ENCODE peak calls at places on chromosome 16, in six cellular contexts. C is CD4-positive, alpha-beta T cell; Y is astrocyte of the cerebellum; W is T-helper 1 cell; I is AG08396; F is progenitor cell of endocrine pancreas. R is an unnamed sample.

GRCh38 chr16:11824362-11824761 is 27.0 kb downstream of the RSL1D1 start:
- DNase-seq in C (no peak), Y (no peak), W (no peak), I (no peak), F (no peak), R (no peak)

GRCh38 chr16:21001262-21001661 is 100.7 kb downstream of the LYRM1 start:
- DNase-seq in C (no peak), Y (no peak), W (no peak), I (peak), F (no peak), R (no peak)

GRCh38 chr16:30660424-30661251 is 2.4 kb downstream of the FBRS start:
- DNase-seq in C (peak), Y (no peak), W (peak), I (no peak), F (no peak), R (no peak)

GRCh38 chr16:24427840-24428239 is 111.5 kb upstream of the RBBP6 start:
- DNase-seq in C (no peak), Y (no peak), W (no peak), I (no peak), F (no peak), R (no peak)

GRCh38 chr16:81787659-81788058 is 8.6 kb downstream of the PLCG2 start:
- DNase-seq in C (no peak), Y (no peak), W (no peak), I (no peak), F (no peak), R (no peak)

GRCh38 chr16:88561485-88562369 is 8.5 kb upstream of the ZC3H18 start:
- DNase-seq in C (peak), Y (peak), W (peak), I (peak), F (no peak), R (no peak)

GRCh38 chr16:69190046-69190588 is 3.2 kb downstream of the SNTB2 start:
- DNase-seq in C (no peak), Y (no peak), W (no peak), I (no peak), F (no peak), R (no peak)

GRCh38 chr16:66996324-66996982 is 8.1 kb downstream of the CES4A start:
- DNase-seq in C (no peak), Y (peak), W (no peak), I (peak), F (no peak), R (no peak)

GRCh38 chr16:10511829-10512228 is 68.6 kb downstream of the EMP2 start:
- DNase-seq in C (no peak), Y (no peak), W (no peak), I (no peak), F (no peak), R (no peak)

GRCh38 chr16:89924298-89924924 is 1.3 kb downstream of the TUBB3 start:
- DNase-seq in C (no peak), Y (no peak), W (peak), I (peak), F (peak), R (no peak)

GRCh38 chr16:61834082-61834481 is 202.2 kb downstream of the CDH8 start:
- DNase-seq in C (no peak), Y (no peak), W (no peak), I (no peak), F (no peak), R (no peak)

GRCh38 chr16:67022531-67023214 is 6.3 kb upstream of the CBFB start:
- DNase-seq in C (no peak), Y (no peak), W (no peak), I (no peak), F (no peak), R (no peak)

GRCh38 chr16:69565611-69566436 is at the start of gene NFAT5:
- DNase-seq in C (peak), Y (peak), W (peak), I (peak), F (peak), R (peak)

GRCh38 chr16:50275428-50276127 is 9.2 kb downstream of the ADCY7 start:
- DNase-seq in C (no peak), Y (no peak), W (no peak), I (no peak), F (no peak), R (no peak)

GRCh38 chr16:68105611-68106010 is 20.4 kb downstream of the NFATC3 start:
- DNase-seq in C (no peak), Y (no peak), W (no peak), I (no peak), F (no peak), R (no peak)

GRCh38 chr16:83814654-83814985 is 6.8 kb downstream of the HSBP1 start:
- DNase-seq in C (no peak), Y (peak), W (no peak), I (no peak), F (no peak), R (no peak)

GRCh38 chr16:30557397-30557949 is 701 bp downstream of the ZNF764 start:
- DNase-seq in C (no peak), Y (no peak), W (no peak), I (peak), F (no peak), R (no peak)

GRCh38 chr16:49023095-49023494 is 258.5 kb downstream of the CBLN1 start:
- DNase-seq in C (no peak), Y (peak), W (no peak), I (peak), F (no peak), R (no peak)

GRCh38 chr16:56228476-56228875 is 37.2 kb downstream of the GNAO1 start:
- DNase-seq in C (no peak), Y (no peak), W (no peak), I (no peak), F (no peak), R (no peak)

GRCh38 chr16:67667434-67667816 is 811 bp downstream of the C16orf86 start:
- DNase-seq in C (no peak), Y (no peak), W (no peak), I (no peak), F (no peak), R (no peak)

GRCh38 chr16:53502331-53503269 is at the start of gene AKTIP:
- DNase-seq in C (peak), Y (no peak), W (peak), I (peak), F (peak), R (no peak)

R was measured in smooth muscle cell of the brain vasculature.